ENCODE peak calls at places on chromosomes 5 and 9, in four cellular contexts. B is AG04450; Y is PC-9; U is CD4-positive, alpha-beta memory T cell. K is an unnamed sample. For H3K9me3 and H3K27me3, the result is how much of the 10 kb centered on the place peaks cover.

GRCh38 chr5:172541764-172542120 is 87.4 kb upstream of the SH3PXD2B start:
- DNase-seq in Y (no peak), B (no peak), U (no peak), K (no peak)

GRCh38 chr5:79712741-79713140 is 23.1 kb downstream of the CMYA5 start:
- DNase-seq in U (no peak), Y (no peak), B (no peak), K (no peak)

GRCh38 chr5:137636846-137637515 is 98.9 kb downstream of the KLHL3 start:
- DNase-seq in Y (no peak), B (no peak), U (no peak), K (no peak)

GRCh38 chr9:121972501-121972981 is 120.6 kb downstream of the TTLL11 start:
- DNase-seq in B (no peak), Y (peak), U (no peak), K (peak)

GRCh38 chr5:120464627-120465280 is 654 bp downstream of the PRR16 start:
- DNase-seq in U (no peak), Y (peak), B (no peak), K (peak)

GRCh38 chr9:87710448-87710847 is 15.5 kb upstream of the CTSL start:
- DNase-seq in B (no peak), U (no peak), Y (no peak), K (no peak)

GRCh38 chr5:79189439-79190234 is 46.3 kb upstream of the JMY start:
- DNase-seq in B (no peak), U (no peak), Y (no peak), K (no peak)

GRCh38 chr9:136567651-136568287 is 21.9 kb upstream of the NOTCH1 start:
- DNase-seq in Y (peak), U (no peak), B (peak), K (peak)

GRCh38 chr5:124948062-124948753 is 201.8 kb upstream of the ZNF608 start:
- DNase-seq in U (no peak), Y (no peak), B (no peak), K (no peak)

GRCh38 chr5:44997506-44997905 is 188.8 kb downstream of the MRPS30 start:
- DNase-seq in B (no peak), U (no peak), Y (no peak), K (no peak)

GRCh38 chr5:98770158-98770910 is 3.1 kb upstream of the RGMB start:
- DNase-seq in B (no peak), U (peak), Y (peak), K (peak)

DNA sequence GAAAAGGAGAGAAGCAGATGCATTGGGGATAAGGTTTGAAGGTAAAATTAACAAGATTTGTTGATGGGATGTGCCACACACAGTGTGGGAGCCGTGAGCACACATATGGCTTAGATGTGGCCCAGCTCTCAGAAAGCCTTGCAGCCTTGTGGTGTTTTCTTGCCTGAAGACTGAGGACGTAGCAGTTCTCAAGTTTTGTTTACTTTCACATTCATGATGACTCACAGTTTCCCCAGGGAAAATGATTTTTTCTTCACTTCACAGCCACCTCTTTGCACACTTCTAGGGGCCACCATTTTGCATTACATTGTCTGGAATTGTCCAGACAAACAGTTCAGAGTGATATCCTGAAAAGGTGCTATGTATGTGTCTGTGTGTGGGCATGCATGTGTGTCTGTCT is 126.2 kb downstream of the BASP1 start:
- DNase-seq in U (no peak), Y (peak), B (peak), K (peak)
- H3K4me3 ChIP-seq in U (no peak), Y (no peak), B (no peak), K (no peak)

GRCh38 chr9:132702254-132702653 is 32.0 kb downstream of the GTF3C4 start:
- DNase-seq in Y (no peak), U (no peak), B (no peak), K (no peak)
- H3K9me3 ChIP-seq in Y (under half), U (under half), B (under half), K (under half)

GRCh38 chr5:82855000-82855399 is 222.2 kb downstream of the TMEM167A start:
- DNase-seq in B (no peak), U (no peak), Y (no peak), K (no peak)

GRCh38 chr5:82858453-82859043 is 218.6 kb downstream of the TMEM167A start:
- DNase-seq in B (no peak), Y (no peak), U (no peak), K (no peak)

GRCh38 chr5:82861705-82862104 is 215.5 kb downstream of the TMEM167A start:
- DNase-seq in U (no peak), B (no peak), Y (no peak), K (no peak)

GRCh38 chr5:82859439-82860140 is 217.6 kb downstream of the TMEM167A start:
- DNase-seq in Y (no peak), U (no peak), B (no peak), K (no peak)

DNA sequence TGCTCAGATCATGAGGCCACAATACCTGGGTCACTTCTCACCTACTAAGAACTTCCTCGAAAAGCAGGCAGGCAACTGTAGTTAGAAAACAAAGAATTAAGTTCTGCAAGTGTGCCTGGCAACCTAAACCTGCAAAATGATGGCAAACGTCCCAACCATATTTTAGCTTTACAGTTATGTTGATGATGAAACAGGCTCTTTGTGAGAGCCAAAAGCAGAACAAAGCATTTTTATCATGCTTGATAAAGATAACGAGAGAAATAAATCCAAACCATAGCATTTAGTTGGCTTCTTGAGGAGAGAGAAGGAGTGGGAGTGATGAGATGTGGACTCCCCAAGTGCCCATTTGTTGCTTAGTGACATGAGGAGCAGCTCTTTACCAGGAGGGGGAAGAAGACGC is 221.3 kb downstream of the TMEM167A start:
- DNase-seq in U (no peak), Y (no peak), B (no peak), K (no peak)
- H3K27me3 ChIP-seq in U (under half), Y (under half), B (under half), K (under half)

GRCh38 chr5:50968296-50969206 is 302.1 kb downstream of the PARP8 start:
- DNase-seq in B (no peak), Y (no peak), U (no peak), K (no peak)
- H3K4me3 ChIP-seq in B (no peak), Y (no peak), U (no peak), K (peak)

DNA sequence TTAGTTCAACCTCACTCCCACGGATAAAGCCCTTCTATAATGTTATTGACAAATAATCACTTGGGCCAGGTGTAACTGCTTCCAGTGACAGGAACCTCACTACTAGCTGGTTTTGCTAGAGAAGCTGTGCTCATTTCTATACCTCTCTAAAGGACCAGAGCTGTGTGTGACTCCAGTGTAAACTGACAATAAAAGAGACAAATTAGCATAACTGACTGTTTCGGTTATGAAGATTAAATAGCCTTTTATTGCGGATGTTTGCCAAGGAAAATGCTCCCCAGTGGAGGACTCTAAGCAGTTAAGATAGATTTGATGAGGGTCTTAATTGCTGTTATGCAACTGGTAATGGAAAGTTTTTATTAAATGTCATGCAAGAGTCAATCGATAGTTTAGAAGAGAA is 275.1 kb upstream of the DMAC1 start:
- DNase-seq in U (no peak), Y (no peak), B (no peak), K (no peak)
- H3K9me3 ChIP-seq in U (under half), Y (under half), B (under half), K (under half)

GRCh38 chr5:170563808-170564207 is 60.0 kb downstream of the KCNIP1 start:
- DNase-seq in U (no peak), Y (no peak), B (no peak), K (no peak)

GRCh38 chr5:170559296-170559695 is 55.5 kb downstream of the KCNIP1 start:
- DNase-seq in B (no peak), Y (no peak), U (no peak), K (no peak)

GRCh38 chr5:170557314-170557713 is 53.5 kb downstream of the KCNIP1 start:
- DNase-seq in Y (no peak), B (no peak), U (no peak), K (peak)

GRCh38 chr5:170565077-170565476 is 61.3 kb downstream of the KCNIP1 start:
- DNase-seq in B (no peak), Y (no peak), U (no peak), K (no peak)

GRCh38 chr5:170562166-170562565 is 58.3 kb downstream of the KCNIP1 start:
- DNase-seq in Y (no peak), U (no peak), B (no peak), K (no peak)
- H3K27me3 ChIP-seq in Y (under half), U (under half), B (under half), K (under half)

GRCh38 chr5:66520854-66521253 is 75.3 kb upstream of the MAST4 start:
- DNase-seq in B (no peak), U (no peak), Y (no peak), K (no peak)

GRCh38 chr5:66518052-66518451 is 78.1 kb upstream of the MAST4 start:
- DNase-seq in U (no peak), B (no peak), Y (no peak), K (no peak)

GRCh38 chr5:66517361-66517760 is 78.8 kb upstream of the MAST4 start:
- DNase-seq in B (no peak), U (no peak), Y (no peak), K (no peak)

GRCh38 chr5:66519626-66520025 is 76.6 kb upstream of the MAST4 start:
- DNase-seq in Y (no peak), U (no peak), B (no peak), K (no peak)

DNA sequence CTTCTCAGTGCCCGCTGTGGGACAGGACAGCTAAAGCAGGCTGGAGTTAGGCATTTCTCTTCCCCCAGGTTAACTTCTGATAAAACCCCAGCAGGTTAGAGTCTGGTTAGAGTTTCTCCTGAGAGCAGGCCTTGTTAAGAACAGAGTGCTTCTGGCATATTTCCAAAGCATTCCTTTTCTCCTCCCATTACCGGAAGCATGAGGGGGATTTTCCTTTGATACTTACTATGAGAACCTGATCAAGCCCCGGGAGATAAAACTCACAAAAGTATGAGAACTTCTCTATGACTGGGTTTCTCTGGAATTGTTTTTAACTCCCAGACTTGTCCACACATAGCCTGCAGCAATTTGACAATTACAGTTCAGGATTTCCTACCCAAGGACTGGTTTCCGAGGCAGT is 77.4 kb upstream of the MAST4 start:
- DNase-seq in B (no peak), U (no peak), Y (no peak), K (no peak)
- H3K4me3 ChIP-seq in B (no peak), U (no peak), Y (no peak), K (no peak)

DNA sequence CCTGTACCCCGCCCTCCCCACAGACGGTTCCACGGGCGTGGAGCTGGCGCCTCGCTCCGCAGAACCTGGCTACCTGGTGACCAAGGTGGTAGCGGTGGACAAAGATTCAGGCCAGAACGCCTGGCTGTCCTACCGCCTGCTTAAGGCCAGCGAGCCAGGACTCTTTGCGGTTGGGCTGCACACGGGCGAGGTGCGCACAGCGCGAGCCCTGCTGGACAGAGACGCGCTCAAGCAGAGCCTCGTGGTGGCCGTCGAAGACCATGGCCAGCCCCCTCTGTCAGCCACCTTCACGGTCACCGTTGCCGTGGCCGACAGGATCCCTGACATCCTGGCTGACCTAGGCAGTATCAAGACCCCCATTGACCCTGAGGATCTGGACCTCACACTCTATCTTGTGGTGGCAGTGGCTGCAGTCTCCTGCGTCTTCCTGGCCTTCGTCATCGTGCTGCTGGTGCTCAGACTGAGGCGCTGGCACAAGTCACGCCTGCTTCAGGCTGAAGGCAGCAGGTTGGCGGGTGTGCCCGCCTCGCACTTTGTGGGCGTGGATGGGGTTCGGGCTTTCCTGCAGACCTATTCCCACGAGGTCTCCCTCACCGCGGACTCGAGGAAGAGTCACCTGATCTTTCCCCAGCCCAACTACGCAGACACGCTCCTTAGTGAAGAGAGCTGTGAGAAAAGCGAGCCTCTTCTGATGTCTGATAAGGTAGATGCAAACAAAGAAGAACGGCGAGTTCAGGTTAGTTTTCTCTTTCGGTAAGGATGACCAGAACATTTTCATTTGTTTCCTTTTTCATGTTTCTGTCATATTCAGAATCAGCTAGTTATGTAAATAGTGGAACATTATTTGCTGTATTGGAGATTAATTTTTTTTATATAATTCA is 2.3 kb downstream of the PCDHGA5 start:
- DNase-seq in B (no peak), Y (no peak), U (no peak), K (no peak)
- H3K9me3 ChIP-seq in B (half or more), Y (under half), U (under half), K (under half)